ENCODE peak calls at places on chromosomes 2 and 18, in four cellular contexts. One of them, this sample, is unnamed.

GRCh38 chr2:18824317-18824716 is 234.9 kb upstream of the NT5C1B start:
- DNase-seq in NCI-H774: no peak
- DNase-seq in HT1080: no peak
- DNase-seq in activated CD8-positive, alpha-beta memory T cell treated with anti-CD3 and anti-CD28 coated beads, Interleukin-2, amount 50 U/mL, for 48 hours: no peak
- DNase-seq in this sample: no peak

GRCh38 chr2:172436889-172437288 is 9.5 kb downstream of the ITGA6 start:
- DNase-seq in NCI-H774: no peak
- DNase-seq in HT1080: no peak
- DNase-seq in activated CD8-positive, alpha-beta memory T cell treated with anti-CD3 and anti-CD28 coated beads, Interleukin-2, amount 50 U/mL, for 48 hours: no peak
- DNase-seq in this sample: peak; percentile 57

GRCh38 chr2:66867038-66867380 is 432.1 kb downstream of the MEIS1 start:
- DNase-seq in NCI-H774: no peak
- DNase-seq in HT1080: no peak
- DNase-seq in activated CD8-positive, alpha-beta memory T cell treated with anti-CD3 and anti-CD28 coated beads, Interleukin-2, amount 50 U/mL, for 48 hours: no peak
- DNase-seq in this sample: no peak

GRCh38 chr2:232349546-232349945 is 29.0 kb upstream of the ALPP start:
- DNase-seq in NCI-H774: no peak
- DNase-seq in HT1080: no peak
- DNase-seq in activated CD8-positive, alpha-beta memory T cell treated with anti-CD3 and anti-CD28 coated beads, Interleukin-2, amount 50 U/mL, for 48 hours: no peak
- DNase-seq in this sample: no peak

GRCh38 chr2:172613610-172614231 is 57.8 kb downstream of the PDK1 start:
- DNase-seq in NCI-H774: no peak
- DNase-seq in HT1080: no peak
- DNase-seq in activated CD8-positive, alpha-beta memory T cell treated with anti-CD3 and anti-CD28 coated beads, Interleukin-2, amount 50 U/mL, for 48 hours: no peak
- DNase-seq in this sample: no peak

GRCh38 chr2:149021271-149021719 is 17.2 kb upstream of the LYPD6B start:
- DNase-seq in NCI-H774: no peak
- DNase-seq in HT1080: no peak
- DNase-seq in activated CD8-positive, alpha-beta memory T cell treated with anti-CD3 and anti-CD28 coated beads, Interleukin-2, amount 50 U/mL, for 48 hours: no peak
- DNase-seq in this sample: no peak

GRCh38 chr2:74186038-74186437 is 7.4 kb upstream of the MOB1A start:
- DNase-seq in NCI-H774: no peak
- DNase-seq in HT1080: no peak
- DNase-seq in activated CD8-positive, alpha-beta memory T cell treated with anti-CD3 and anti-CD28 coated beads, Interleukin-2, amount 50 U/mL, for 48 hours: peak; percentile 58
- DNase-seq in this sample: no peak

GRCh38 chr2:3458396-3459184 is 60.7 kb downstream of the ADI1 start:
- DNase-seq in NCI-H774: no peak
- DNase-seq in HT1080: no peak
- DNase-seq in activated CD8-positive, alpha-beta memory T cell treated with anti-CD3 and anti-CD28 coated beads, Interleukin-2, amount 50 U/mL, for 48 hours: no peak
- DNase-seq in this sample: no peak

GRCh38 chr18:63969965-63970802 is at the start of gene SERPINB8:
- DNase-seq in NCI-H774: peak; percentile 95
- DNase-seq in HT1080: peak; percentile 96
- DNase-seq in activated CD8-positive, alpha-beta memory T cell treated with anti-CD3 and anti-CD28 coated beads, Interleukin-2, amount 50 U/mL, for 48 hours: peak; percentile 85
- DNase-seq in this sample: peak; percentile 95

GRCh38 chr2:188181035-188181434 is 110.6 kb upstream of the GULP1 start:
- DNase-seq in NCI-H774: no peak
- DNase-seq in HT1080: peak; percentile 2
- DNase-seq in activated CD8-positive, alpha-beta memory T cell treated with anti-CD3 and anti-CD28 coated beads, Interleukin-2, amount 50 U/mL, for 48 hours: no peak
- DNase-seq in this sample: peak; percentile 1

GRCh38 chr2:62501794-62502500 is 4.0 kb downstream of the TMEM17 start:
- DNase-seq in NCI-H774: no peak
- DNase-seq in HT1080: peak; percentile 54
- DNase-seq in activated CD8-positive, alpha-beta memory T cell treated with anti-CD3 and anti-CD28 coated beads, Interleukin-2, amount 50 U/mL, for 48 hours: no peak
- DNase-seq in this sample: no peak

GRCh38 chr2:190722825-190723224 is 73.9 kb downstream of the NAB1 start:
- DNase-seq in NCI-H774: no peak
- DNase-seq in HT1080: no peak
- DNase-seq in activated CD8-positive, alpha-beta memory T cell treated with anti-CD3 and anti-CD28 coated beads, Interleukin-2, amount 50 U/mL, for 48 hours: peak; percentile 62
- DNase-seq in this sample: no peak

GRCh38 chr2:175855794-175856453 is 146.1 kb downstream of the LNPK start:
- DNase-seq in NCI-H774: peak; percentile 23
- DNase-seq in HT1080: peak; percentile 81
- DNase-seq in activated CD8-positive, alpha-beta memory T cell treated with anti-CD3 and anti-CD28 coated beads, Interleukin-2, amount 50 U/mL, for 48 hours: no peak
- DNase-seq in this sample: peak; percentile 75

GRCh38 chr2:144996225-144996795 is 476.4 kb upstream of the ZEB2 start:
- DNase-seq in NCI-H774: no peak
- DNase-seq in HT1080: peak; percentile 61
- DNase-seq in activated CD8-positive, alpha-beta memory T cell treated with anti-CD3 and anti-CD28 coated beads, Interleukin-2, amount 50 U/mL, for 48 hours: no peak
- DNase-seq in this sample: peak; percentile 45

GRCh38 chr2:221549143-221549542 is 23.0 kb downstream of the EPHA4 start:
- DNase-seq in NCI-H774: no peak
- DNase-seq in HT1080: no peak
- DNase-seq in activated CD8-positive, alpha-beta memory T cell treated with anti-CD3 and anti-CD28 coated beads, Interleukin-2, amount 50 U/mL, for 48 hours: no peak
- DNase-seq in this sample: no peak

GRCh38 chr2:46135936-46136335 is 161.3 kb upstream of the EPAS1 start:
- DNase-seq in NCI-H774: no peak
- DNase-seq in HT1080: no peak
- DNase-seq in activated CD8-positive, alpha-beta memory T cell treated with anti-CD3 and anti-CD28 coated beads, Interleukin-2, amount 50 U/mL, for 48 hours: no peak
- DNase-seq in this sample: no peak

GRCh38 chr2:21890041-21890440 is 766.3 kb downstream of the TDRD15 start:
- DNase-seq in NCI-H774: no peak
- DNase-seq in HT1080: no peak
- DNase-seq in activated CD8-positive, alpha-beta memory T cell treated with anti-CD3 and anti-CD28 coated beads, Interleukin-2, amount 50 U/mL, for 48 hours: no peak
- DNase-seq in this sample: no peak

GRCh38 chr2:74655579-74655978 is 1.5 kb downstream of the SEMA4F start:
- DNase-seq in NCI-H774: no peak
- DNase-seq in HT1080: no peak
- DNase-seq in activated CD8-positive, alpha-beta memory T cell treated with anti-CD3 and anti-CD28 coated beads, Interleukin-2, amount 50 U/mL, for 48 hours: no peak
- DNase-seq in this sample: no peak

GRCh38 chr18:74832381-74832780 is 234.7 kb downstream of the ZNF407 start:
- DNase-seq in NCI-H774: no peak
- DNase-seq in HT1080: no peak
- DNase-seq in activated CD8-positive, alpha-beta memory T cell treated with anti-CD3 and anti-CD28 coated beads, Interleukin-2, amount 50 U/mL, for 48 hours: no peak
- DNase-seq in this sample: no peak

GRCh38 chr2:46338674-46339073 is 41.5 kb downstream of the EPAS1 start:
- DNase-seq in NCI-H774: no peak
- DNase-seq in HT1080: no peak
- DNase-seq in activated CD8-positive, alpha-beta memory T cell treated with anti-CD3 and anti-CD28 coated beads, Interleukin-2, amount 50 U/mL, for 48 hours: no peak
- DNase-seq in this sample: no peak

GRCh38 chr18:68769423-68769822 is 28.5 kb upstream of the CCDC102B start:
- DNase-seq in NCI-H774: no peak
- DNase-seq in HT1080: no peak
- DNase-seq in activated CD8-positive, alpha-beta memory T cell treated with anti-CD3 and anti-CD28 coated beads, Interleukin-2, amount 50 U/mL, for 48 hours: no peak
- DNase-seq in this sample: peak; percentile 24

GRCh38 chr2:10220516-10221391 is 82.0 kb upstream of the HPCAL1 start:
- DNase-seq in NCI-H774: peak; percentile 18
- DNase-seq in HT1080: peak; percentile 73
- DNase-seq in activated CD8-positive, alpha-beta memory T cell treated with anti-CD3 and anti-CD28 coated beads, Interleukin-2, amount 50 U/mL, for 48 hours: no peak
- DNase-seq in this sample: peak; percentile 61

GRCh38 chr18:33959609-33960008 is 265.1 kb downstream of the NOL4 start:
- DNase-seq in NCI-H774: peak; percentile 20
- DNase-seq in HT1080: no peak
- DNase-seq in activated CD8-positive, alpha-beta memory T cell treated with anti-CD3 and anti-CD28 coated beads, Interleukin-2, amount 50 U/mL, for 48 hours: no peak
- DNase-seq in this sample: no peak

GRCh38 chr2:101820519-101820918 is 123.0 kb downstream of the MAP4K4 start:
- DNase-seq in NCI-H774: no peak
- DNase-seq in HT1080: peak; percentile 85
- DNase-seq in activated CD8-positive, alpha-beta memory T cell treated with anti-CD3 and anti-CD28 coated beads, Interleukin-2, amount 50 U/mL, for 48 hours: no peak
- DNase-seq in this sample: peak; percentile 88

GRCh38 chr2:70467831-70468810 is 85.5 kb downstream of the TGFA start:
- DNase-seq in NCI-H774: no peak
- DNase-seq in HT1080: no peak
- DNase-seq in activated CD8-positive, alpha-beta memory T cell treated with anti-CD3 and anti-CD28 coated beads, Interleukin-2, amount 50 U/mL, for 48 hours: no peak
- DNase-seq in this sample: no peak

This sample was measured in MCF 10A.